ENCODE peak calls at places on chromosomes 1 and 21, in eight cellular contexts. One of them, this sample, is unnamed. For H3K9me3, the result is how much of the 10 kb centered on the place peaks cover.

GRCh38 chr1:209657140-209657879 is 5.1 kb upstream of the LAMB3 start:
- DNase-seq in fibroblast of lung: no peak
- DNase-seq in thyroid gland: no peak
- DNase-seq in stomach: no peak
- DNase-seq in Peyer's patch: no peak
- DNase-seq in lower lobe of right lung: no peak
- DNase-seq in adipocyte: no peak
- DNase-seq in uterus: no peak
- DNase-seq in this sample: peak

GRCh38 chr1:39632491-39633417 is 6.7 kb downstream of the HEYL start:
- DNase-seq in fibroblast of lung: peak
- DNase-seq in Peyer's patch: peak
- DNase-seq in thyroid gland: peak
- DNase-seq in stomach: peak
- DNase-seq in lower lobe of right lung: peak
- DNase-seq in adipocyte: peak
- DNase-seq in uterus: peak
- DNase-seq in this sample: peak

GRCh38 chr1:230822092-230822581 is 46.2 kb downstream of the C1orf198 start:
- DNase-seq in Peyer's patch: no peak
- DNase-seq in stomach: no peak
- DNase-seq in lower lobe of right lung: no peak
- DNase-seq in fibroblast of lung: peak
- DNase-seq in adipocyte: peak
- DNase-seq in thyroid gland: no peak
- DNase-seq in uterus: peak
- DNase-seq in this sample: no peak

GRCh38 chr21:25997788-25998611 is 172.6 kb downstream of the APP start:
- DNase-seq in thyroid gland: peak
- DNase-seq in fibroblast of lung: no peak
- DNase-seq in uterus: no peak
- DNase-seq in Peyer's patch: no peak
- DNase-seq in stomach: peak
- DNase-seq in adipocyte: no peak
- DNase-seq in lower lobe of right lung: no peak
- DNase-seq in this sample: no peak

GRCh38 chr1:36561365-36561731 is 78.6 kb upstream of the CSF3R start:
- DNase-seq in lower lobe of right lung: no peak
- DNase-seq in Peyer's patch: no peak
- DNase-seq in adipocyte: no peak
- DNase-seq in stomach: no peak
- DNase-seq in uterus: no peak
- DNase-seq in thyroid gland: no peak
- DNase-seq in fibroblast of lung: no peak
- DNase-seq in this sample: no peak

GRCh38 chr1:2412773-2413494 is 570 bp upstream of the PEX10 start:
- DNase-seq in thyroid gland: peak
- DNase-seq in adipocyte: peak
- DNase-seq in uterus: peak
- DNase-seq in lower lobe of right lung: no peak
- DNase-seq in stomach: no peak
- DNase-seq in Peyer's patch: no peak
- DNase-seq in fibroblast of lung: no peak
- DNase-seq in this sample: no peak

GRCh38 chr1:100073531-100073930 is 59.2 kb downstream of the SASS6 start:
- DNase-seq in uterus: no peak
- DNase-seq in lower lobe of right lung: no peak
- DNase-seq in stomach: no peak
- DNase-seq in fibroblast of lung: no peak
- DNase-seq in thyroid gland: no peak
- DNase-seq in Peyer's patch: no peak
- DNase-seq in adipocyte: no peak
- DNase-seq in this sample: no peak

GRCh38 chr1:39745016-39745670 is 6.5 kb downstream of the PPIE start:
- DNase-seq in Peyer's patch: no peak
- DNase-seq in stomach: no peak
- DNase-seq in adipocyte: no peak
- DNase-seq in thyroid gland: no peak
- DNase-seq in lower lobe of right lung: no peak
- DNase-seq in uterus: no peak
- DNase-seq in fibroblast of lung: no peak
- DNase-seq in this sample: no peak

GRCh38 chr1:169250022-169250421 is 117.6 kb downstream of the NME7 start:
- DNase-seq in Peyer's patch: no peak
- DNase-seq in thyroid gland: no peak
- DNase-seq in stomach: no peak
- DNase-seq in fibroblast of lung: peak
- DNase-seq in uterus: no peak
- DNase-seq in adipocyte: peak
- DNase-seq in lower lobe of right lung: no peak
- DNase-seq in this sample: no peak

DNA sequence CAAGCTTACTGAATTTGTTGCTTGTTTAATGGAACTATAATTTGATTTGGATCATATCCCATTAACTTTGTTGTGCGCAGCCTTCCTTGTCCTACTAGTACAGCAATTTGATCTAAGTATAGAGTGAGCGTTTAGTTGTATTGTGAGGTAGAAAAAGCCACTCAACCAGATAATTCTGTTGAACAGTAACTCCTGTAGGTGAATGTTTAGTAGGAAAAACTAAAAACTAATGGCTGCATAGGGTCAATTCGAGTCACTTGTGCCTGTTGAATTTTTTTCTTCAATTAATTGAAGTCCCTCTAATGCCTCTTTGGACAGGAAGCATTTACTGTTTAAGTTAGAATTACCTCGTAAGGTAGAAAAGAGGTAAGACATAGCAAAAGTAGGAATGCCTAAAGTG is 15.0 kb upstream of the EPHX1 start:
- DNase-seq in thyroid gland: no peak
- DNase-seq in Peyer's patch: no peak
- DNase-seq in adipocyte: no peak
- DNase-seq in lower lobe of right lung: no peak
- DNase-seq in fibroblast of lung: no peak
- DNase-seq in stomach: no peak
- DNase-seq in uterus: no peak
- DNase-seq in this sample: no peak
- H3K9me3 ChIP-seq in thyroid gland: under half
- H3K9me3 ChIP-seq in Peyer's patch: under half
- H3K9me3 ChIP-seq in adipocyte: under half
- H3K9me3 ChIP-seq in lower lobe of right lung: under half
- H3K9me3 ChIP-seq in fibroblast of lung: under half
- H3K9me3 ChIP-seq in stomach: under half
- H3K9me3 ChIP-seq in uterus: under half
- H3K9me3 ChIP-seq in this sample: under half

GRCh38 chr1:151196292-151196800 is 2.0 kb upstream of the PIP5K1A start:
- DNase-seq in adipocyte: peak
- DNase-seq in uterus: peak
- DNase-seq in Peyer's patch: peak
- DNase-seq in stomach: peak
- DNase-seq in fibroblast of lung: peak
- DNase-seq in thyroid gland: peak
- DNase-seq in lower lobe of right lung: no peak
- DNase-seq in this sample: no peak
- H3K4me3 ChIP-seq in adipocyte: peak
- H3K4me3 ChIP-seq in uterus: peak
- H3K4me3 ChIP-seq in Peyer's patch: peak
- H3K4me3 ChIP-seq in stomach: no peak
- H3K4me3 ChIP-seq in fibroblast of lung: peak
- H3K4me3 ChIP-seq in thyroid gland: no peak
- H3K4me3 ChIP-seq in lower lobe of right lung: peak
- H3K4me3 ChIP-seq in this sample: no peak

GRCh38 chr1:152912471-152912870 is 4.1 kb downstream of the IVL start:
- DNase-seq in thyroid gland: no peak
- DNase-seq in stomach: no peak
- DNase-seq in adipocyte: no peak
- DNase-seq in fibroblast of lung: no peak
- DNase-seq in lower lobe of right lung: no peak
- DNase-seq in Peyer's patch: no peak
- DNase-seq in uterus: no peak
- DNase-seq in this sample: no peak
- H3K9me3 ChIP-seq in thyroid gland: under half
- H3K9me3 ChIP-seq in stomach: under half
- H3K9me3 ChIP-seq in adipocyte: under half
- H3K9me3 ChIP-seq in fibroblast of lung: under half
- H3K9me3 ChIP-seq in lower lobe of right lung: under half
- H3K9me3 ChIP-seq in Peyer's patch: under half
- H3K9me3 ChIP-seq in uterus: under half
- H3K9me3 ChIP-seq in this sample: under half

GRCh38 chr1:3652538-3653285 is 396 bp downstream of the TP73 start:
- DNase-seq in stomach: no peak
- DNase-seq in thyroid gland: no peak
- DNase-seq in uterus: no peak
- DNase-seq in Peyer's patch: peak
- DNase-seq in fibroblast of lung: no peak
- DNase-seq in lower lobe of right lung: no peak
- DNase-seq in adipocyte: no peak
- DNase-seq in this sample: peak
- H3K4me3 ChIP-seq in stomach: peak
- H3K4me3 ChIP-seq in thyroid gland: no peak
- H3K4me3 ChIP-seq in uterus: no peak
- H3K4me3 ChIP-seq in Peyer's patch: peak
- H3K4me3 ChIP-seq in fibroblast of lung: no peak
- H3K4me3 ChIP-seq in lower lobe of right lung: peak
- H3K4me3 ChIP-seq in adipocyte: no peak
- H3K4me3 ChIP-seq in this sample: peak